ENCODE peak calls at places on chromosomes 2 and 18, in five cellular contexts. One of them, this sample, is unnamed. For H3K9me3, the result is how much of the 10 kb centered on the place peaks cover.

GRCh38 chr2:158457826-158458616 is 1.3 kb downstream of the PKP4 start:
- DNase-seq in CD4-positive, alpha-beta T cell: peak
- DNase-seq in cardiac muscle cell: peak
- DNase-seq in psoas muscle: no peak
- DNase-seq in adrenal gland: peak
- DNase-seq in this sample: peak

GRCh38 chr18:37575646-37576045 is 10.0 kb upstream of the CELF4 start:
- DNase-seq in psoas muscle: no peak
- DNase-seq in cardiac muscle cell: no peak
- DNase-seq in CD4-positive, alpha-beta T cell: no peak
- DNase-seq in adrenal gland: no peak
- DNase-seq in this sample: no peak

GRCh38 chr2:164839914-164840457 is 1.6 kb downstream of the COBLL1 start:
- DNase-seq in CD4-positive, alpha-beta T cell: no peak
- DNase-seq in psoas muscle: no peak
- DNase-seq in cardiac muscle cell: peak
- DNase-seq in adrenal gland: no peak
- DNase-seq in this sample: no peak

GRCh38 chr2:219386532-219387280 is 1.0 kb downstream of the DNPEP start:
- DNase-seq in adrenal gland: peak
- DNase-seq in psoas muscle: no peak
- DNase-seq in cardiac muscle cell: no peak
- DNase-seq in CD4-positive, alpha-beta T cell: no peak
- DNase-seq in this sample: no peak

GRCh38 chr18:79944746-79945117 is 6.7 kb downstream of the SLC66A2 start:
- DNase-seq in adrenal gland: no peak
- DNase-seq in cardiac muscle cell: no peak
- DNase-seq in CD4-positive, alpha-beta T cell: no peak
- DNase-seq in psoas muscle: no peak
- DNase-seq in this sample: no peak

GRCh38 chr18:72542993-72543361 is 1.2 kb downstream of the CBLN2 start:
- DNase-seq in adrenal gland: no peak
- DNase-seq in cardiac muscle cell: no peak
- DNase-seq in CD4-positive, alpha-beta T cell: no peak
- DNase-seq in psoas muscle: no peak
- DNase-seq in this sample: peak

GRCh38 chr2:53234548-53234903 is 533.1 kb upstream of the CHAC2 start:
- DNase-seq in psoas muscle: no peak
- DNase-seq in cardiac muscle cell: no peak
- DNase-seq in adrenal gland: no peak
- DNase-seq in CD4-positive, alpha-beta T cell: no peak
- DNase-seq in this sample: no peak

GRCh38 chr2:1584051-1584531 is 160.2 kb downstream of the PXDN start:
- DNase-seq in CD4-positive, alpha-beta T cell: no peak
- DNase-seq in psoas muscle: no peak
- DNase-seq in cardiac muscle cell: no peak
- DNase-seq in adrenal gland: no peak
- DNase-seq in this sample: no peak

GRCh38 chr2:95297088-95297487 is at the start of gene KCNIP3:
- DNase-seq in cardiac muscle cell: peak
- DNase-seq in CD4-positive, alpha-beta T cell: no peak
- DNase-seq in psoas muscle: no peak
- DNase-seq in adrenal gland: no peak
- DNase-seq in this sample: peak

GRCh38 chr2:189222440-189222839 is 42.9 kb upstream of the COL5A2 start:
- DNase-seq in cardiac muscle cell: peak
- DNase-seq in adrenal gland: no peak
- DNase-seq in CD4-positive, alpha-beta T cell: no peak
- DNase-seq in psoas muscle: peak
- DNase-seq in this sample: no peak

GRCh38 chr2:162243305-162243693 is at the start of gene FAP:
- DNase-seq in psoas muscle: no peak
- DNase-seq in adrenal gland: no peak
- DNase-seq in cardiac muscle cell: peak
- DNase-seq in CD4-positive, alpha-beta T cell: no peak
- DNase-seq in this sample: no peak

GRCh38 chr2:2810504-2810903 is 479.4 kb upstream of the MYT1L start:
- DNase-seq in adrenal gland: no peak
- DNase-seq in psoas muscle: no peak
- DNase-seq in cardiac muscle cell: no peak
- DNase-seq in CD4-positive, alpha-beta T cell: no peak
- DNase-seq in this sample: no peak

GRCh38 chr2:224046752-224047151 is 7.7 kb upstream of the SERPINE2 start:
- DNase-seq in adrenal gland: no peak
- DNase-seq in cardiac muscle cell: peak
- DNase-seq in psoas muscle: no peak
- DNase-seq in CD4-positive, alpha-beta T cell: no peak
- DNase-seq in this sample: no peak

GRCh38 chr18:7663305-7664023 is 96.3 kb downstream of the PTPRM start:
- DNase-seq in psoas muscle: no peak
- DNase-seq in adrenal gland: no peak
- DNase-seq in cardiac muscle cell: peak
- DNase-seq in CD4-positive, alpha-beta T cell: no peak
- DNase-seq in this sample: no peak

GRCh38 chr2:219171231-219171651 is 1.4 kb upstream of the SLC23A3 start:
- DNase-seq in psoas muscle: peak
- DNase-seq in adrenal gland: peak
- DNase-seq in cardiac muscle cell: peak
- DNase-seq in CD4-positive, alpha-beta T cell: no peak
- DNase-seq in this sample: peak

GRCh38 chr18:49878567-49878966 is 65.2 kb upstream of the ACAA2 start:
- DNase-seq in adrenal gland: no peak
- DNase-seq in cardiac muscle cell: peak
- DNase-seq in CD4-positive, alpha-beta T cell: no peak
- DNase-seq in psoas muscle: no peak
- DNase-seq in this sample: no peak

GRCh38 chr2:171553858-171554257 is 31.6 kb downstream of the CYBRD1 start:
- DNase-seq in psoas muscle: no peak
- DNase-seq in adrenal gland: peak
- DNase-seq in cardiac muscle cell: no peak
- DNase-seq in CD4-positive, alpha-beta T cell: no peak
- DNase-seq in this sample: no peak

GRCh38 chr2:201532686-201533304 is 81.3 kb downstream of the STRADB start:
- DNase-seq in psoas muscle: no peak
- DNase-seq in adrenal gland: no peak
- DNase-seq in CD4-positive, alpha-beta T cell: no peak
- DNase-seq in cardiac muscle cell: peak
- DNase-seq in this sample: no peak

GRCh38 chr2:64750001-64750816 is 96.5 kb upstream of the SERTAD2 start:
- DNase-seq in psoas muscle: peak
- DNase-seq in cardiac muscle cell: peak
- DNase-seq in adrenal gland: peak
- DNase-seq in CD4-positive, alpha-beta T cell: peak
- DNase-seq in this sample: peak

GRCh38 chr2:230714122-230714453 is 1.4 kb downstream of the CAB39 start:
- DNase-seq in psoas muscle: no peak
- DNase-seq in cardiac muscle cell: peak
- DNase-seq in adrenal gland: no peak
- DNase-seq in CD4-positive, alpha-beta T cell: peak
- DNase-seq in this sample: peak

GRCh38 chr2:193528458-193528857 is 1333.7 kb upstream of the TMEFF2 start:
- DNase-seq in cardiac muscle cell: no peak
- DNase-seq in CD4-positive, alpha-beta T cell: no peak
- DNase-seq in adrenal gland: no peak
- DNase-seq in psoas muscle: no peak
- DNase-seq in this sample: no peak

GRCh38 chr2:204776781-204777559 is 231.7 kb downstream of the PARD3B start:
- DNase-seq in cardiac muscle cell: peak
- DNase-seq in psoas muscle: no peak
- DNase-seq in adrenal gland: no peak
- DNase-seq in CD4-positive, alpha-beta T cell: no peak
- DNase-seq in this sample: no peak

GRCh38 chr2:70517804-70518203 is 35.8 kb downstream of the TGFA start:
- DNase-seq in adrenal gland: no peak
- DNase-seq in CD4-positive, alpha-beta T cell: no peak
- DNase-seq in psoas muscle: no peak
- DNase-seq in cardiac muscle cell: no peak
- DNase-seq in this sample: no peak

GRCh38 chr2:62195421-62196277 is at the start of gene B3GNT2:
- DNase-seq in cardiac muscle cell: peak
- DNase-seq in psoas muscle: peak
- DNase-seq in CD4-positive, alpha-beta T cell: peak
- DNase-seq in adrenal gland: peak
- DNase-seq in this sample: peak

GRCh38 chr2:12173271-12173942 is 427.0 kb downstream of the LPIN1 start:
- DNase-seq in CD4-positive, alpha-beta T cell: no peak
- DNase-seq in psoas muscle: no peak
- DNase-seq in cardiac muscle cell: peak
- DNase-seq in adrenal gland: no peak
- DNase-seq in this sample: no peak
- TF ChIP-seq CTCF in CD4-positive, alpha-beta T cell: no peak
- TF ChIP-seq CTCF in psoas muscle: no peak
- TF ChIP-seq CTCF in cardiac muscle cell: peak
- TF ChIP-seq CTCF in adrenal gland: no peak
- TF ChIP-seq CTCF in this sample: peak

DNA sequence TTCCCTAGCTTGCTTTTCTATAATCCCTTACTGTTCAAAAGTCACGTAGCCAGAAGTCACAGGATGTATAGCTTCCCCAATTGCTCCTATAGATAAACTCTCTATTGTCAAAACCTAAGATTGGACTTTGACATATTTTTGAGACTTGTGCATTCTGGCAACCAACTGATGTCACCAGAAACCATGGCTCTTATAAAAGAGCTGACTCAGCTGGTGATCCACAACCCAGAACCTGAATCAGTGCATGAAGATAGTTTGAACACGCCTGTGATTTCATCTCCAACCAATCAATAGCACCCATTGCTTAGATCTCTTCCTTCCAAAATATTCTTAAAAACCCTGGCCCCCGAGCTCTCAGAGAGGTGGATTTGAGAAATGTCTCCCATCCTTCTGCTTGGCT is 639.9 kb upstream of the PIK3C3 start:
- DNase-seq in CD4-positive, alpha-beta T cell: no peak
- DNase-seq in adrenal gland: no peak
- DNase-seq in psoas muscle: no peak
- DNase-seq in cardiac muscle cell: no peak
- DNase-seq in this sample: no peak
- H3K9me3 ChIP-seq in CD4-positive, alpha-beta T cell: under half
- H3K9me3 ChIP-seq in adrenal gland: under half
- H3K9me3 ChIP-seq in psoas muscle: under half
- H3K9me3 ChIP-seq in cardiac muscle cell: under half
- H3K9me3 ChIP-seq in this sample: under half

GRCh38 chr2:88658890-88659881 is 31.9 kb upstream of the EIF2AK3 start:
- DNase-seq in adrenal gland: peak
- DNase-seq in cardiac muscle cell: peak
- DNase-seq in CD4-positive, alpha-beta T cell: no peak
- DNase-seq in psoas muscle: peak
- DNase-seq in this sample: no peak

GRCh38 chr2:88660622-88661021 is 30.9 kb upstream of the RPIA start:
- DNase-seq in adrenal gland: no peak
- DNase-seq in cardiac muscle cell: no peak
- DNase-seq in psoas muscle: no peak
- DNase-seq in CD4-positive, alpha-beta T cell: no peak
- DNase-seq in this sample: no peak

GRCh38 chr2:88657131-88657530 is 29.9 kb upstream of the EIF2AK3 start:
- DNase-seq in cardiac muscle cell: peak
- DNase-seq in psoas muscle: no peak
- DNase-seq in CD4-positive, alpha-beta T cell: no peak
- DNase-seq in adrenal gland: no peak
- DNase-seq in this sample: no peak

GRCh38 chr2:88656690-88657089 is 29.4 kb upstream of the EIF2AK3 start:
- DNase-seq in cardiac muscle cell: peak
- DNase-seq in psoas muscle: no peak
- DNase-seq in CD4-positive, alpha-beta T cell: no peak
- DNase-seq in adrenal gland: no peak
- DNase-seq in this sample: no peak

GRCh38 chr2:88658318-88658717 is 31.1 kb upstream of the EIF2AK3 start:
- DNase-seq in CD4-positive, alpha-beta T cell: no peak
- DNase-seq in cardiac muscle cell: peak
- DNase-seq in psoas muscle: no peak
- DNase-seq in adrenal gland: no peak
- DNase-seq in this sample: no peak
- H3K27ac ChIP-seq in CD4-positive, alpha-beta T cell: no peak
- H3K27ac ChIP-seq in cardiac muscle cell: no peak
- H3K27ac ChIP-seq in psoas muscle: peak
- H3K27ac ChIP-seq in adrenal gland: peak
- H3K27ac ChIP-seq in this sample: no peak

DNA sequence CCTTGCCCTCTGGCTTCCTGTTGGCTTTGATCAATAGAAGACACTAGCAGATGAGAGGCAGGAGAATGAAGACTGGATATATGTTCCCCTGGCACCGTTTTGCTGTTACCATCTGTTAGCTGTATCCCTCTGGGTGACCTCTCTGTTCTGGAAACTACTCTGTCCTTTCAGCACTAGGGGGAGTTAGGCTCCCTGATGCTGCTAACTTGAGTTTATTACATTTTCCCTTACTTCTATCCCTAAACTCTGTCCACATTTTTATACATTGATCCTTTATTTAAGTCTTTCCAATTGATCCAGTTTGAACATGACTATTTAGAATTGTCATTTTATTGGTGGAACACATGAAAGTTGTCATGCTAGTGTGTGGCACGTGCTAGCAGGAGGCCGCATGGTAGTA is 1014.3 kb upstream of the CDH2 start:
- DNase-seq in psoas muscle: no peak
- DNase-seq in cardiac muscle cell: peak
- DNase-seq in CD4-positive, alpha-beta T cell: no peak
- DNase-seq in adrenal gland: no peak
- DNase-seq in this sample: peak
- TF ChIP-seq CTCF in psoas muscle: no peak
- TF ChIP-seq CTCF in cardiac muscle cell: peak
- TF ChIP-seq CTCF in CD4-positive, alpha-beta T cell: no peak
- TF ChIP-seq CTCF in adrenal gland: no peak
- TF ChIP-seq CTCF in this sample: peak

GRCh38 chr2:127351603-127352002 is 36.2 kb downstream of the MAP3K2 start:
- DNase-seq in adrenal gland: no peak
- DNase-seq in cardiac muscle cell: no peak
- DNase-seq in psoas muscle: no peak
- DNase-seq in CD4-positive, alpha-beta T cell: no peak
- DNase-seq in this sample: no peak

GRCh38 chr2:127356531-127356930 is 31.2 kb downstream of the MAP3K2 start:
- DNase-seq in adrenal gland: no peak
- DNase-seq in psoas muscle: no peak
- DNase-seq in CD4-positive, alpha-beta T cell: no peak
- DNase-seq in cardiac muscle cell: no peak
- DNase-seq in this sample: no peak

GRCh38 chr2:127358044-127358443 is 29.7 kb downstream of the MAP3K2 start:
- DNase-seq in adrenal gland: no peak
- DNase-seq in psoas muscle: no peak
- DNase-seq in cardiac muscle cell: peak
- DNase-seq in CD4-positive, alpha-beta T cell: no peak
- DNase-seq in this sample: no peak

GRCh38 chr2:127358971-127359370 is 28.8 kb downstream of the MAP3K2 start:
- DNase-seq in CD4-positive, alpha-beta T cell: no peak
- DNase-seq in cardiac muscle cell: no peak
- DNase-seq in adrenal gland: no peak
- DNase-seq in psoas muscle: no peak
- DNase-seq in this sample: no peak

GRCh38 chr2:127355407-127356008 is 32.3 kb downstream of the MAP3K2 start:
- DNase-seq in psoas muscle: no peak
- DNase-seq in cardiac muscle cell: no peak
- DNase-seq in CD4-positive, alpha-beta T cell: peak
- DNase-seq in adrenal gland: no peak
- DNase-seq in this sample: peak
- H3K9me3 ChIP-seq in psoas muscle: under half
- H3K9me3 ChIP-seq in cardiac muscle cell: under half
- H3K9me3 ChIP-seq in CD4-positive, alpha-beta T cell: under half
- H3K9me3 ChIP-seq in adrenal gland: under half
- H3K9me3 ChIP-seq in this sample: under half